ENCODE peak calls at places on chromosomes 12 and 14, in six cellular contexts. One of them, this sample, is unnamed.

GRCh38 chr12:15122349-15122748 is 98.9 kb downstream of the RERG start:
- DNase-seq in HT-29: no peak
- DNase-seq in naive thymus-derived CD8-positive, alpha-beta T cell: no peak
- DNase-seq in AG04449: no peak
- DNase-seq in lung: no peak
- DNase-seq in activated naive CD4-positive, alpha-beta T cell treated with anti-CD3 and anti-CD28 coated beads, Interleukin-2, amount 10 ng/mL, durations not matched to agents 7 days and 5 days: no peak
- DNase-seq in this sample: no peak

GRCh38 chr12:2299207-2299606 is 246.4 kb downstream of the CACNA1C start:
- DNase-seq in HT-29: no peak
- DNase-seq in naive thymus-derived CD8-positive, alpha-beta T cell: no peak
- DNase-seq in AG04449: no peak
- DNase-seq in lung: no peak
- DNase-seq in activated naive CD4-positive, alpha-beta T cell treated with anti-CD3 and anti-CD28 coated beads, Interleukin-2, amount 10 ng/mL, durations not matched to agents 7 days and 5 days: no peak
- DNase-seq in this sample: no peak

GRCh38 chr12:14278294-14278953 is 87.1 kb upstream of the ATF7IP start:
- DNase-seq in HT-29: no peak
- DNase-seq in naive thymus-derived CD8-positive, alpha-beta T cell: no peak
- DNase-seq in AG04449: no peak
- DNase-seq in lung: no peak
- DNase-seq in activated naive CD4-positive, alpha-beta T cell treated with anti-CD3 and anti-CD28 coated beads, Interleukin-2, amount 10 ng/mL, durations not matched to agents 7 days and 5 days: no peak
- DNase-seq in this sample: no peak

GRCh38 chr12:131901431-131902331 is 7.3 kb downstream of the ULK1 start:
- DNase-seq in HT-29: peak; percentile 45
- DNase-seq in naive thymus-derived CD8-positive, alpha-beta T cell: no peak
- DNase-seq in AG04449: no peak
- DNase-seq in lung: no peak
- DNase-seq in activated naive CD4-positive, alpha-beta T cell treated with anti-CD3 and anti-CD28 coated beads, Interleukin-2, amount 10 ng/mL, durations not matched to agents 7 days and 5 days: no peak
- DNase-seq in this sample: no peak

GRCh38 chr14:76887196-76887595 is 61.0 kb downstream of the LRRC74A start:
- DNase-seq in HT-29: no peak
- DNase-seq in naive thymus-derived CD8-positive, alpha-beta T cell: no peak
- DNase-seq in AG04449: no peak
- DNase-seq in lung: no peak
- DNase-seq in activated naive CD4-positive, alpha-beta T cell treated with anti-CD3 and anti-CD28 coated beads, Interleukin-2, amount 10 ng/mL, durations not matched to agents 7 days and 5 days: no peak
- DNase-seq in this sample: no peak

GRCh38 chr12:100184549-100184948 is 16.1 kb upstream of the ACTR6 start:
- DNase-seq in HT-29: no peak
- DNase-seq in naive thymus-derived CD8-positive, alpha-beta T cell: no peak
- DNase-seq in AG04449: no peak
- DNase-seq in lung: no peak
- DNase-seq in activated naive CD4-positive, alpha-beta T cell treated with anti-CD3 and anti-CD28 coated beads, Interleukin-2, amount 10 ng/mL, durations not matched to agents 7 days and 5 days: no peak
- DNase-seq in this sample: no peak

GRCh38 chr12:25806271-25806670 is 152.2 kb upstream of the RASSF8 start:
- DNase-seq in HT-29: no peak
- DNase-seq in naive thymus-derived CD8-positive, alpha-beta T cell: no peak
- DNase-seq in AG04449: no peak
- DNase-seq in lung: no peak
- DNase-seq in activated naive CD4-positive, alpha-beta T cell treated with anti-CD3 and anti-CD28 coated beads, Interleukin-2, amount 10 ng/mL, durations not matched to agents 7 days and 5 days: peak; percentile 24
- DNase-seq in this sample: peak; percentile 40

GRCh38 chr12:91326043-91327027 is 143.7 kb upstream of the DCN start:
- DNase-seq in HT-29: peak; percentile 80
- DNase-seq in naive thymus-derived CD8-positive, alpha-beta T cell: no peak
- DNase-seq in AG04449: no peak
- DNase-seq in lung: peak; percentile 50
- DNase-seq in activated naive CD4-positive, alpha-beta T cell treated with anti-CD3 and anti-CD28 coated beads, Interleukin-2, amount 10 ng/mL, durations not matched to agents 7 days and 5 days: peak; percentile 42
- DNase-seq in this sample: peak; percentile 20

GRCh38 chr14:70619708-70620107 is 19.3 kb upstream of the MED6 start:
- DNase-seq in HT-29: no peak
- DNase-seq in naive thymus-derived CD8-positive, alpha-beta T cell: no peak
- DNase-seq in AG04449: no peak
- DNase-seq in lung: no peak
- DNase-seq in activated naive CD4-positive, alpha-beta T cell treated with anti-CD3 and anti-CD28 coated beads, Interleukin-2, amount 10 ng/mL, durations not matched to agents 7 days and 5 days: no peak
- DNase-seq in this sample: no peak